ENCODE peak calls at places on chromosomes 11 and 22, in five cellular contexts. R is tibial artery, J is B cell, Q is mesothelial cell of epicardium, B is choroid plexus epithelial cell. P is an unnamed sample.

GRCh38 chr11:92955900-92956299 is 13.6 kb upstream of the MTNR1B start:
- DNase-seq in B (no peak), J (no peak), R (no peak), Q (no peak), P (no peak)

GRCh38 chr22:46239261-46240048 is 10.6 kb downstream of the CDPF1 start:
- DNase-seq in R (no peak), J (no peak), B (no peak), Q (no peak), P (no peak)

GRCh38 chr11:44623716-44624491 is 58.4 kb downstream of the CD82 start:
- DNase-seq in B (no peak), Q (peak; percentile 36), J (no peak), R (no peak), P (peak; percentile 62)

GRCh38 chr11:104534268-104534667 is 364.0 kb downstream of the CASP12 start:
- DNase-seq in J (no peak), R (no peak), B (peak; percentile 84), Q (no peak), P (no peak)

GRCh38 chr11:8328231-8328794 is 64.6 kb upstream of the LMO1 start:
- DNase-seq in Q (no peak), J (no peak), B (no peak), R (no peak), P (no peak)

GRCh38 chr11:77200869-77201268 is 72.8 kb downstream of the MYO7A start:
- DNase-seq in R (peak; percentile 10), J (no peak), Q (no peak), B (no peak), P (no peak)

GRCh38 chr11:19666951-19667350 is 45.7 kb upstream of the NAV2 start:
- DNase-seq in R (no peak), J (no peak), Q (no peak), B (no peak), P (no peak)

GRCh38 chr22:19108807-19109197 is 13.4 kb downstream of the DGCR2 start:
- DNase-seq in B (no peak), R (no peak), J (no peak), Q (no peak), P (no peak)

GRCh38 chr11:13781153-13781552 is 112.7 kb downstream of the FAR1 start:
- DNase-seq in R (no peak), B (no peak), Q (no peak), J (no peak), P (no peak)

GRCh38 chr22:27801197-27801615 is 350 bp downstream of the MN1 start:
- DNase-seq in R (no peak), J (peak; percentile 69), B (peak; percentile 59), Q (peak; percentile 68), P (no peak)

GRCh38 chr22:26086359-26086758 is 82.9 kb upstream of the SEZ6L start:
- DNase-seq in J (no peak), R (no peak), B (no peak), Q (no peak), P (no peak)

GRCh38 chr11:57167125-57167839 is 14.5 kb upstream of the LRRC55 start:
- DNase-seq in B (no peak), Q (no peak), J (no peak), R (no peak), P (no peak)

GRCh38 chr11:132538642-132539041 is 993.7 kb downstream of the OPCML start:
- DNase-seq in R (no peak), Q (no peak), J (no peak), B (no peak), P (no peak)

GRCh38 chr11:116791813-116792143 is at the start of gene APOA5:
- DNase-seq in J (no peak), Q (no peak), B (no peak), R (no peak), P (no peak)

GRCh38 chr11:119993732-119994131 is 144.2 kb downstream of the TRIM29 start:
- DNase-seq in Q (no peak), B (no peak), J (no peak), R (no peak), P (no peak)

GRCh38 chr11:68340784-68341556 is 28.6 kb downstream of the LRP5 start:
- DNase-seq in R (no peak), J (no peak), Q (no peak), B (no peak), P (no peak)

GRCh38 chr22:24875862-24876506 is 70.0 kb downstream of the SGSM1 start:
- DNase-seq in B (peak; percentile 30), J (no peak), Q (peak; percentile 76), R (no peak), P (no peak)

GRCh38 chr22:19063581-19064353 is 58.4 kb downstream of the DGCR2 start:
- DNase-seq in J (peak; percentile 10), Q (no peak), R (no peak), B (peak; percentile 53), P (no peak)

GRCh38 chr11:105045897-105046296 is 762 bp upstream of the CARD16 start:
- DNase-seq in B (no peak), Q (no peak), J (no peak), R (no peak), P (no peak)

GRCh38 chr11:111302298-111302697 is 4.0 kb downstream of the POU2AF3 start:
- DNase-seq in B (no peak), Q (no peak), J (no peak), R (no peak), P (no peak)

GRCh38 chr11:71935338-71935925 is 6.6 kb downstream of the RNF121 start:
- DNase-seq in J (no peak), R (no peak), B (no peak), Q (no peak), P (no peak)

GRCh38 chr11:115872418-115872817 is 368.2 kb upstream of the CADM1 start:
- DNase-seq in Q (no peak), J (no peak), B (no peak), R (no peak), P (no peak)

GRCh38 chr22:50490531-50491308 is 4.1 kb downstream of the MIOX start:
- DNase-seq in J (peak; percentile 57), Q (no peak), R (no peak), B (no peak), P (no peak)

GRCh38 chr22:30340911-30341685 is 14.4 kb upstream of the TBC1D10A start:
- DNase-seq in Q (no peak), B (no peak), R (peak; percentile 44), J (no peak), P (no peak)

GRCh38 chr22:39897841-39898240 is 3.0 kb upstream of the GRAP2 start:
- DNase-seq in B (no peak), R (no peak), J (no peak), Q (no peak), P (no peak)

GRCh38 chr11:33325456-33325855 is 68.3 kb downstream of the HIPK3 start:
- DNase-seq in Q (no peak), J (no peak), R (no peak), B (no peak), P (no peak)
- TF ChIP-seq CTCF in Q (no peak), J (no peak), R (no peak), B (no peak), P (no peak)

GRCh38 chr11:17719940-17720795 is 797 bp downstream of the MYOD1 start:
- DNase-seq in J (no peak), B (peak; percentile 13), Q (peak; percentile 41), R (no peak), P (no peak)
- TF ChIP-seq CTCF in J (no peak), B (peak; percentile 8), Q (no peak), R (no peak), P (peak; percentile 56)

DNA sequence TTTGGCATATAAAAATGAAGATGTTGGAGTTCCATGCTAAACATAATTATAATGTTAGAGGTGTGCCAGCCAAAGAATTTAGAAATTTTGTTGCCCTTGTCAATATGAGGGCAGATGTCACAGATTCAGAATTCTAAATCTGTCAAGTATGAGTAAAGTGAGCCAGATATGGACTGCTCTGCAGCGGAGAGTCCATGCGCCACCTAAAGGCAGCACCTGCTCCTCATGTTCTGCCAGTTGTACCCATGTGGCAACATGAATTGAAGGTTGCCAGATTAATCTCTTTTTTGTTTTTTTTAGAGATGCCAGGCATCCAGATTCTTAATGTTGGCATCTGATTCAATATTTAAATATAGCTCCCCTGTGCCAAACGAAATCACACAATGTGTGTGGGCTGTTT is 678.6 kb upstream of the ANO5 start:
- DNase-seq in Q (no peak), J (no peak), B (no peak), R (no peak), P (no peak)
- TF ChIP-seq CTCF in Q (no peak), J (no peak), B (no peak), R (no peak), P (peak; percentile 59)

GRCh38 chr11:70581991-70582885 is 183.9 kb downstream of the CTTN start:
- DNase-seq in J (no peak), R (no peak), Q (no peak), B (no peak), P (no peak)
- TF ChIP-seq CTCF in J (no peak), R (no peak), Q (no peak), B (no peak), P (no peak)

GRCh38 chr22:37887610-37888378 is 18.3 kb upstream of the MICALL1 start:
- DNase-seq in J (no peak), B (peak; percentile 90), Q (no peak), R (peak; percentile 60), P (no peak)
- TF ChIP-seq CTCF in J (peak; percentile 11), B (peak; percentile 81), Q (no peak), R (peak; percentile 27), P (peak; percentile 65)

GRCh38 chr22:32204211-32204855 is 540 bp downstream of the RFPL2 start:
- DNase-seq in R (no peak), J (peak; percentile 41), B (no peak), Q (no peak), P (no peak)
- TF ChIP-seq CTCF in R (no peak), J (no peak), B (no peak), Q (no peak), P (no peak)

GRCh38 chr11:63901660-63902059 is 15.3 kb downstream of the RCOR2 start:
- DNase-seq in J (no peak), Q (no peak), R (no peak), B (peak; percentile 62), P (no peak)
- TF ChIP-seq CTCF in J (no peak), Q (no peak), R (no peak), B (peak; percentile 77), P (peak; percentile 56)

P was measured in type B pancreatic cell.